ENCODE peak calls at places on chromosomes 16 and 17, in ten cellular contexts. F is esophagus squamous epithelium; P is activated naive CD4-positive, alpha-beta T cell treated with anti-CD3 and anti-CD28 coated beads for 36 hours; Q is cardiac muscle cell; U is body of pancreas; O is anterior cingulate cortex; I is MV-4-11; J is T-helper 2 cell; S is AG10803; X is kidney epithelial cell. M is an unnamed sample.

GRCh38 chr16:89418352-89418751 is 72.0 kb downstream of the ANKRD11 start:
- DNase-seq in U (no peak), X (no peak), S (no peak), Q (no peak), J (no peak), I (no peak), F (no peak), O (no peak), P (no peak), M (no peak)

GRCh38 chr16:69340095-69340644 is 598 bp downstream of the NIP7 start:
- DNase-seq in J (no peak), P (peak), O (no peak), X (no peak), Q (no peak), U (no peak), F (no peak), I (no peak), S (peak), M (no peak)

GRCh38 chr16:49575352-49576172 is 202.0 kb downstream of the C16orf78 start:
- DNase-seq in J (no peak), X (no peak), O (no peak), P (no peak), I (peak), Q (peak), S (no peak), U (no peak), F (peak), M (no peak)

GRCh38 chr17:67059372-67059771 is 15.0 kb downstream of the CACNG1 start:
- DNase-seq in Q (no peak), X (no peak), O (no peak), F (no peak), P (no peak), S (no peak), J (no peak), U (no peak), I (no peak), M (peak)

GRCh38 chr16:1003551-1004347 is 22.2 kb downstream of the SOX8 start:
- DNase-seq in I (peak), F (no peak), U (no peak), S (no peak), P (peak), J (peak), Q (no peak), X (no peak), O (no peak), M (no peak)

GRCh38 chr16:17369441-17369951 is 101.3 kb downstream of the XYLT1 start:
- DNase-seq in S (no peak), J (peak), I (peak), P (peak), O (no peak), U (peak), Q (no peak), F (peak), X (no peak), M (no peak)

GRCh38 chr16:82201906-82202305 is 31.9 kb upstream of the MPHOSPH6 start:
- DNase-seq in S (no peak), O (no peak), F (no peak), U (no peak), J (no peak), I (no peak), P (no peak), X (no peak), Q (no peak), M (no peak)

GRCh38 chr17:45091778-45092425 is 30.8 kb downstream of the NMT1 start:
- DNase-seq in J (no peak), S (peak), I (no peak), P (no peak), O (no peak), F (no peak), Q (no peak), X (no peak), U (no peak), M (no peak)